ENCODE peak calls at places on chromosomes 2 and 18, in nine cellular contexts. A, B, U, J, S, E, O, V and F are unnamed samples.
A peak's percentile ranks its signal among the peaks of the same experiment; 100 is the strongest.

GRCh38 chr18:44625367-44625766 is 55.3 kb upstream of the SETBP1 start:
- DNase-seq in A (no peak), B (no peak), U (no peak), J (no peak), S (no peak), E (no peak), O (peak; percentile 29), V (no peak), F (no peak)

GRCh38 chr18:69845588-69846506 is 101.8 kb downstream of the CD226 start:
- DNase-seq in A (no peak), B (no peak), U (no peak), J (no peak), S (no peak), E (no peak), O (peak; percentile 99), V (no peak), F (no peak)

GRCh38 chr2:65688166-65688886 is 255.9 kb upstream of the SPRED2 start:
- DNase-seq in A (no peak), B (no peak), U (no peak), J (no peak), S (no peak), E (no peak), O (no peak), V (no peak), F (no peak)

GRCh38 chr18:39274535-39274934 is 1708.9 kb upstream of the CELF4 start:
- DNase-seq in A (peak; percentile 65), B (no peak), U (no peak), J (no peak), S (no peak), E (no peak), O (no peak), V (no peak), F (no peak)

GRCh38 chr18:74110983-74111382 is 36.7 kb downstream of the FBXO15 start:
- DNase-seq in A (no peak), B (no peak), U (no peak), J (peak; percentile 31), S (no peak), E (no peak), O (no peak), V (no peak), F (no peak)

GRCh38 chr2:95004702-95005101 is 20.8 kb upstream of the MAL start:
- DNase-seq in A (no peak), B (no peak), U (no peak), J (no peak), S (no peak), E (no peak), O (no peak), V (no peak), F (no peak)

GRCh38 chr2:172446524-172447063 is 19.2 kb downstream of the ITGA6 start:
- DNase-seq in A (no peak), B (no peak), U (no peak), J (peak; percentile 95), S (no peak), E (no peak), O (no peak), V (no peak), F (no peak)

GRCh38 chr18:59140287-59140885 is 702 bp downstream of the SEC11C start:
- DNase-seq in A (peak; percentile 27), B (no peak), U (peak; percentile 34), J (peak; percentile 32), S (peak; percentile 54), E (peak; percentile 32), O (peak; percentile 60), V (no peak), F (peak; percentile 10)

GRCh38 chr2:65298089-65298488 is 70.5 kb downstream of the ACTR2 start:
- DNase-seq in A (no peak), B (no peak), U (no peak), J (peak; percentile 23), S (no peak), E (no peak), O (no peak), V (no peak), F (no peak)

GRCh38 chr2:198762456-198762855 is 695.3 kb downstream of the SATB2 start:
- DNase-seq in A (no peak), B (no peak), U (no peak), J (no peak), S (no peak), E (no peak), O (no peak), V (no peak), F (no peak)

GRCh38 chr2:240569998-240570530 is 1.8 kb downstream of the RNPEPL1 start:
- DNase-seq in A (no peak), B (no peak), U (no peak), J (no peak), S (no peak), E (no peak), O (no peak), V (no peak), F (no peak)

GRCh38 chr18:35099911-35100310 is 58.7 kb downstream of the MAPRE2 start:
- DNase-seq in A (peak; percentile 61), B (no peak), U (no peak), J (no peak), S (no peak), E (no peak), O (no peak), V (no peak), F (no peak)